ENCODE peak calls at places on chromosomes 3 and 15, in six cellular contexts. S, Y, M, Q, V and G are unnamed samples.

GRCh38 chr3:30112904-30113484 is 493.4 kb upstream of the TGFBR2 start:
- DNase-seq in M (no peak), S (no peak), Q (peak), V (peak), Y (no peak), G (no peak)

GRCh38 chr3:73663495-73663894 is 38.8 kb upstream of the PDZRN3 start:
- DNase-seq in M (no peak), S (no peak), Y (no peak), Q (no peak), V (no peak), G (no peak)

GRCh38 chr3:99971761-99972160 is 142.5 kb downstream of the FILIP1L start:
- DNase-seq in Q (no peak), Y (no peak), V (no peak), S (no peak), M (no peak), G (no peak)

GRCh38 chr15:72604794-72605193 is 49.7 kb upstream of the GOLGA6B start:
- DNase-seq in V (no peak), Y (no peak), M (peak), S (no peak), Q (peak), G (no peak)

GRCh38 chr3:39409514-39410136 is 3.1 kb downstream of the RPSA start:
- DNase-seq in M (no peak), S (no peak), Q (no peak), V (no peak), Y (no peak), G (no peak)

GRCh38 chr3:127079211-127079610 is 96.3 kb downstream of the PLXNA1 start:
- DNase-seq in M (no peak), S (no peak), Q (no peak), V (no peak), Y (no peak), G (no peak)

GRCh38 chr15:101828774-101829173 is 16.8 kb downstream of the OR4F15 start:
- DNase-seq in Y (no peak), V (no peak), S (no peak), Q (no peak), M (no peak), G (no peak)

GRCh38 chr15:61159901-61160300 is 69.2 kb downstream of the RORA start:
- DNase-seq in V (no peak), S (no peak), Y (no peak), M (no peak), Q (no peak), G (no peak)

GRCh38 chr15:70142322-70143191 is 44.8 kb upstream of the TLE3 start:
- DNase-seq in Y (no peak), M (no peak), V (peak), S (no peak), Q (no peak), G (no peak)

GRCh38 chr15:50993598-50993997 is 85.1 kb downstream of the AP4E1 start:
- DNase-seq in S (no peak), M (no peak), Y (no peak), Q (no peak), V (no peak), G (no peak)

GRCh38 chr15:69718916-69719315 is 266.3 kb downstream of the RPLP1 start:
- DNase-seq in Y (no peak), Q (no peak), M (no peak), S (no peak), V (no peak), G (no peak)

GRCh38 chr3:45593708-45594601 is 596 bp upstream of the LIMD1 start:
- DNase-seq in Y (peak), S (peak), M (peak), V (no peak), Q (peak), G (peak)

GRCh38 chr3:72381584-72381983 is 466.7 kb downstream of the SHQ1 start:
- DNase-seq in M (no peak), V (no peak), S (no peak), Q (no peak), Y (no peak), G (no peak)

GRCh38 chr15:82810061-82810862 is 834 bp downstream of the WHAMM start:
- DNase-seq in V (no peak), Y (peak), S (peak), Q (no peak), M (peak), G (peak)

GRCh38 chr3:21734746-21735145 is 16.3 kb downstream of the ZNF385D start:
- DNase-seq in S (no peak), M (no peak), Y (no peak), V (no peak), Q (peak), G (no peak)

GRCh38 chr15:28128036-28128435 is 28.9 kb upstream of the OCA2 start:
- DNase-seq in Y (no peak), V (no peak), Q (no peak), S (peak), M (no peak), G (no peak)

GRCh38 chr3:47950453-47950852 is 65.8 kb downstream of the MAP4 start:
- DNase-seq in V (no peak), Q (no peak), S (no peak), Y (no peak), M (no peak), G (no peak)

GRCh38 chr15:88049509-88049908 is 207.0 kb downstream of the NTRK3 start:
- DNase-seq in V (no peak), Y (no peak), S (no peak), M (no peak), Q (no peak), G (no peak)

GRCh38 chr3:53123953-53124352 is 6.3 kb downstream of the RFT1 start:
- DNase-seq in M (no peak), Q (no peak), S (no peak), V (no peak), Y (no peak), G (no peak)

GRCh38 chr3:8840556-8840955 is 71.1 kb upstream of the OXTR start:
- DNase-seq in V (peak), Q (peak), Y (no peak), M (no peak), S (no peak), G (no peak)